ENCODE peak calls at places on chromosomes 12 and 14, in seven cellular contexts. V is right lobe of liver; S is CD8-positive, alpha-beta T cell; B is AG04450; K is CD8-positive, alpha-beta memory T cell; P is upper lobe of left lung; U is transverse colon. M is an unnamed sample.

GRCh38 chr12:53585726-53586125 is 40.5 kb downstream of the ATF7 start:
- DNase-seq in V (no peak), S (no peak), B (no peak), K (no peak), P (no peak), U (no peak), M (no peak)

GRCh38 chr12:85621041-85621440 is 215.2 kb downstream of the RASSF9 start:
- DNase-seq in V (no peak), S (no peak), B (no peak), K (no peak), P (no peak), U (no peak), M (no peak)

GRCh38 chr12:121823101-121823726 is 19.4 kb downstream of the SETD1B start:
- DNase-seq in V (no peak), S (peak), B (no peak), K (no peak), P (peak), U (no peak), M (no peak)

GRCh38 chr14:45249847-45250575 is 3.0 kb downstream of the MIS18BP1 start:
- DNase-seq in V (no peak), S (no peak), B (peak), K (no peak), P (no peak), U (no peak), M (no peak)

GRCh38 chr14:101905614-101906013 is 58.8 kb upstream of the DYNC1H1 start:
- DNase-seq in V (no peak), S (no peak), B (no peak), K (no peak), P (no peak), U (no peak), M (no peak)

GRCh38 chr12:123427036-123427769 is 9.3 kb downstream of the RILPL2 start:
- DNase-seq in V (no peak), S (peak), B (no peak), K (peak), P (no peak), U (peak), M (no peak)

GRCh38 chr12:123265851-123266678 is 5.6 kb downstream of the CDK2AP1 start:
- DNase-seq in V (no peak), S (no peak), B (no peak), K (no peak), P (peak), U (no peak), M (no peak)

GRCh38 chr14:105930572-105930971 is 404.2 kb downstream of the TMEM121 start:
- DNase-seq in V (peak), S (no peak), B (no peak), K (no peak), P (no peak), U (no peak), M (no peak)

GRCh38 chr14:24224618-24225071 is 7.5 kb downstream of the NEDD8 start:
- DNase-seq in V (no peak), S (no peak), B (peak), K (no peak), P (no peak), U (no peak), M (no peak)

GRCh38 chr12:5718073-5718472 is 227.0 kb downstream of the ANO2 start:
- DNase-seq in V (no peak), S (no peak), B (no peak), K (no peak), P (no peak), U (no peak), M (no peak)

GRCh38 chr14:32478027-32478426 is 148.9 kb downstream of the AKAP6 start:
- DNase-seq in V (no peak), S (no peak), B (no peak), K (no peak), P (no peak), U (no peak), M (no peak)

DNA sequence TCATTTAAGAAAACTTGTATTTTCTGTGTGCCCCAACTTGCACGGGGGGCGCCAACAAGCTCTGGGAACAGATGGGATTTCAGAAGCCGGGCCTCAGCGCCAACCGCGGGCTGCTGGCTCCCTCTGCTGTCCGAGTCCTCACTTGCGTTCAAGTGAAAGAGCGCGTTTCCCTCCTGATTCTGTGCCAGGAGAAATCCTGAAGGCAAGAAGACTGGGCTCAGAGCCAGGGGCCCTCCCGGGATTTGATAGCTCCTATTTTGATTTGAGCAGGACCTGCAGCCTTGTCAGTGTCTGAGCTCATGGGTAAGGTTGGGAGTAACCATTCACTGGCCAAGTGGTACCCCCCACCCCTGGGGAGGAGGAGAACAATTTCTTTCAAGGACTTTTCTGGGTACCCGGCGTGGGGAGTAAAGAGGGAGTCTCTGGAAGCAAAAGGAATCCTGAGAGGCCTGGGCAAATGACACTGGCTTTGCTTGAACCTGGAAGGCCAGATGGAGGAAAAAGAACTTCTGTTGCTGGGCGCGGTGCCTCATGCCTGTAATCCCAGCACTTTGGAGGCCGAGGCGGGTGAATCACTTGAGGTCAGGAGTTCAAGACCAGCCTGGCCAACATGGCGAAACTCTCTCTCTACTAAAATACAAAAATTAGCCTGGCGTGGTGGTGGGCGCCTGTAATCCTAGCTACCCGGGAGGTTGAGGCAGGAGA is 179.0 kb upstream of the RGS6 start:
- DNase-seq in V (peak), S (peak), B (peak), K (peak), P (peak), U (peak), M (peak)
- H3K27ac ChIP-seq in V (no peak), S (no peak), B (peak), K (no peak), P (no peak), U (no peak), M (peak)

DNA sequence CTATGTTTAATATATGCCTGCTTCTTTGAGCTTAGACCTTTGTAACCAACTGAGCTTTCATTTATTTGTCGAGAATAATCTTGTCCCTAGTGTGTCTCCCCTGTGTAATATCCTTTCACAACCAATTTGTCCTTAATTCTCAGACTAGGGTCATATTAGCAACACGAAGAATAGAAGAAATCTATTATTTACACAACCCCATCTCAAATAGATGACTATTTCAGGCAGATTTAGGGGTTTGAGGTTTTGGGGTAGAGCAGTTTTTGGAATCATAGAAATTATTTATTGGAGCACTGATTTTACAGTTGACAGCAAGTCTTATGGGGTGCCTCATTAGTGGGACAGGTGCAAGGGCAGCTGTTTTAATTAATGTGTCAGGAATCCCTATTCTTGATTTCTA is 91.2 kb upstream of the ANO4 start:
- DNase-seq in V (no peak), S (no peak), B (no peak), K (no peak), P (no peak), U (no peak), M (no peak)
- H3K27ac ChIP-seq in V (no peak), S (no peak), B (no peak), K (no peak), P (no peak), U (no peak), M (no peak)

GRCh38 chr12:128587918-128588317 is 235.8 kb downstream of the SLC15A4 start:
- DNase-seq in V (no peak), S (no peak), B (no peak), K (no peak), P (no peak), U (no peak), M (no peak)
- H3K27ac ChIP-seq in V (no peak), S (no peak), B (no peak), K (no peak), P (no peak), U (no peak), M (no peak)

GRCh38 chr12:9331218-9331626 is 123.0 kb upstream of the PZP start:
- DNase-seq in V (peak), S (peak), B (no peak), K (peak), P (peak), U (peak), M (peak)
- H3K27ac ChIP-seq in V (no peak), S (no peak), B (no peak), K (no peak), P (no peak), U (no peak), M (no peak)

GRCh38 chr12:120365675-120366340 is 3.2 kb downstream of the MSI1 start:
- DNase-seq in V (no peak), S (no peak), B (no peak), K (no peak), P (no peak), U (peak), M (no peak)
- H3K27ac ChIP-seq in V (no peak), S (no peak), B (no peak), K (no peak), P (no peak), U (peak), M (no peak)